ENCODE peak calls at places on chromosomes 7 and 10, in ten cellular contexts. Z, H, J, G, F, M, V, R, U and N are unnamed samples.

GRCh38 chr10:3987142-3987974 is 202.3 kb upstream of the KLF6 start:
- DNase-seq in R (peak; percentile 18), V (no peak), J (no peak), H (no peak), U (no peak), Z (no peak), G (no peak), M (no peak), F (no peak), N (no peak)

GRCh38 chr7:112790651-112790973 is 419 bp upstream of the TMEM168 start:
- DNase-seq in F (no peak), Z (peak; percentile 46), R (no peak), H (no peak), J (no peak), U (no peak), V (no peak), M (no peak), G (no peak), N (peak; percentile 74)

GRCh38 chr7:80330434-80330833 is 181.4 kb downstream of the GNAT3 start:
- DNase-seq in V (no peak), R (peak; percentile 80), H (no peak), U (no peak), F (no peak), M (no peak), G (no peak), J (no peak), Z (no peak), N (no peak)

GRCh38 chr10:132370426-132371340 is 26.3 kb upstream of the PWWP2B start:
- DNase-seq in G (no peak), M (no peak), F (no peak), U (no peak), H (no peak), Z (no peak), V (no peak), R (no peak), J (no peak), N (no peak)

GRCh38 chr7:101870361-101871062 is 53.1 kb downstream of the CUX1 start:
- DNase-seq in G (peak; percentile 62), U (no peak), V (peak; percentile 59), J (peak; percentile 67), H (peak; percentile 73), Z (no peak), R (no peak), M (no peak), F (no peak), N (no peak)

GRCh38 chr7:37916017-37916672 is 472 bp downstream of the SFRP4 start:
- DNase-seq in M (no peak), J (no peak), Z (no peak), H (peak; percentile 62), G (peak; percentile 19), V (no peak), F (no peak), R (peak; percentile 40), U (no peak), N (no peak)

GRCh38 chr10:23051855-23052309 is 43.5 kb upstream of the MSRB2 start:
- DNase-seq in V (no peak), U (no peak), R (no peak), F (no peak), Z (no peak), H (no peak), J (no peak), G (no peak), M (no peak), N (no peak)

GRCh38 chr10:81806842-81807241 is 68.2 kb upstream of the NRG3 start:
- DNase-seq in M (no peak), U (no peak), J (no peak), H (no peak), R (no peak), Z (no peak), V (no peak), F (no peak), G (no peak), N (no peak)

GRCh38 chr7:36923831-36924555 is 199.7 kb upstream of the AOAH start:
- DNase-seq in U (no peak), M (no peak), G (peak; percentile 27), J (no peak), V (no peak), Z (peak; percentile 19), H (no peak), R (no peak), F (no peak), N (no peak)

GRCh38 chr10:7526017-7526400 is 115.2 kb upstream of the SFMBT2 start:
- DNase-seq in U (no peak), F (no peak), Z (no peak), R (no peak), G (no peak), V (no peak), H (peak; percentile 30), M (no peak), J (no peak), N (no peak)

GRCh38 chr10:7525314-7526016 is 114.6 kb upstream of the SFMBT2 start:
- DNase-seq in J (peak; percentile 66), V (peak; percentile 58), Z (peak; percentile 82), F (peak; percentile 79), M (no peak), H (peak; percentile 87), R (peak; percentile 80), G (peak; percentile 63), U (peak; percentile 62), N (peak; percentile 89)

GRCh38 chr10:7532723-7533498 is 122.1 kb upstream of the SFMBT2 start:
- DNase-seq in H (no peak), Z (no peak), M (no peak), U (no peak), R (no peak), J (no peak), V (no peak), G (no peak), F (no peak), N (no peak)

GRCh38 chr10:7527468-7527867 is 116.6 kb upstream of the SFMBT2 start:
- DNase-seq in J (no peak), V (no peak), R (no peak), M (no peak), Z (no peak), F (no peak), H (no peak), G (no peak), U (no peak), N (no peak)

GRCh38 chr10:7529638-7530037 is 118.8 kb upstream of the SFMBT2 start:
- DNase-seq in M (no peak), U (no peak), Z (no peak), V (peak; percentile 21), F (peak; percentile 47), G (no peak), H (peak; percentile 67), J (peak; percentile 13), R (no peak), N (no peak)
- TF ChIP-seq CTCF in M (no peak), U (peak; percentile 46), Z (no peak), V (peak; percentile 30), F (peak; percentile 62), G (no peak), H (peak; percentile 60), J (no peak), R (no peak), N (peak; percentile 19)

GRCh38 chr10:6173203-6173602 is 29.5 kb upstream of the PFKFB3 start:
- DNase-seq in M (no peak), F (peak; percentile 24), V (no peak), H (peak; percentile 69), R (no peak), J (no peak), Z (no peak), U (no peak), G (no peak), N (no peak)
- TF ChIP-seq CTCF in M (no peak), F (peak; percentile 47), V (no peak), H (peak; percentile 64), R (no peak), J (no peak), Z (peak; percentile 13), U (no peak), G (no peak), N (peak; percentile 44)

DNA sequence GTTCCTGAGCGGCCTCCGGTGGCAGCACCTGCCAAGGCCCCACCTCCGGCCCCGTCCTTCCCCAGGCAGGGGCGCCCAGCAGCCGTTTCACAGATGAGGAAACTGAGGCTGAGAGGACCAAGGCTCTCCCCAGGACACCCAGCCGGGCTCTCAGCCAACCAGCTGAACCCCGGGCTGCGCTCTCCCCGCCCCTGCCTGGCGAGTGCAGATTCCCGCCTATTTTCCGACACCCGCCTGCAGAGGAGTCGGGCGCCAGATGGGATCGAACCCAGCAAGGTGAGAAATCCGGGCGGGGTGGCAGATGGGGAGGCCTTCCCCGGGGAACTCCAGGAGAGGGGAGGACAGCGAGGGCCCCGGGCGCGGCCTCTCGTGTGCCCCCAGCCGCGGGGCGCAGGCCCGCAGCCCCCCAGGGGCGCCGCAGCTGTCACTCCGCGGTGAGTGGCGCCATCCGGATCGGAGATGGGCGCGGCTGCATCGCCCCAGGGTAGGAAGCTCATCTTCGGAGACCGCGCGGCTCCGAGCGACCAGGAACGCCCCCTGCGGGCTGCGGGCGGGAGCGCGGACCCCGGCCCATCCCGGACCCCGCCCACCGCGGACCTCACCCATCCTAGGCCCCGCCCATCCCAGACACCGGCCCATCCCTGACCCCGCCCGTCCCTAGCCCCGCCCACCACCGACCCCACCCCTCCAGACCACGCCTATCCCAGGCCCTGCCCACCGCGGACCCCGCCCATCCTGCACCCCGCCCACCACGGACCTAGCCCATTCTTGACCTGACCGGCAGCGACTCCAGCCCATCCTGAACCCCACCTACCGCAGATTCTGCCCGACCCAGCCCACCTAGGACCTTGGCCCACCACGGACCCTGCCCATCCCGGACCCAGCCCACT is 90.3 kb downstream of the MICALL2 start:
- DNase-seq in R (no peak), F (no peak), H (peak; percentile 96), Z (no peak), U (no peak), G (no peak), J (peak; percentile 77), V (no peak), M (no peak), N (peak; percentile 85)
- TF ChIP-seq CTCF in R (no peak), F (no peak), H (peak; percentile 16), Z (no peak), U (no peak), G (no peak), J (no peak), V (no peak), M (no peak), N (peak; percentile 26)

GRCh38 chr10:69863580-69863979 is 61.9 kb downstream of the COL13A1 start:
- DNase-seq in V (no peak), R (peak; percentile 69), U (no peak), H (no peak), Z (no peak), J (no peak), M (no peak), G (no peak), F (no peak), N (no peak)

GRCh38 chr10:69864321-69864720 is 62.6 kb downstream of the COL13A1 start:
- DNase-seq in J (peak; percentile 66), H (no peak), F (no peak), R (peak; percentile 95), Z (no peak), U (peak; percentile 68), M (no peak), G (no peak), V (no peak), N (no peak)

GRCh38 chr10:69860290-69860689 is 58.6 kb downstream of the COL13A1 start:
- DNase-seq in R (no peak), F (no peak), J (no peak), V (no peak), U (no peak), H (no peak), Z (no peak), M (no peak), G (no peak), N (no peak)

GRCh38 chr10:69862882-69863530 is 61.3 kb downstream of the COL13A1 start:
- DNase-seq in R (no peak), Z (no peak), V (no peak), U (no peak), J (no peak), M (no peak), H (no peak), F (no peak), G (no peak), N (no peak)

GRCh38 chr10:69861251-69862240 is 59.8 kb downstream of the COL13A1 start:
- DNase-seq in G (no peak), U (peak; percentile 89), M (no peak), H (peak; percentile 64), Z (no peak), F (no peak), J (peak; percentile 88), R (peak; percentile 96), V (no peak), N (no peak)
- TF ChIP-seq CTCF in G (no peak), U (no peak), M (no peak), H (peak; percentile 43), Z (no peak), F (peak; percentile 21), J (no peak), R (peak; percentile 55), V (no peak), N (no peak)